ENCODE peak calls at places on chromosomes 16 and 17, in seven cellular contexts. U is heart right ventricle, T is neural progenitor cell, K is uterus, F is fibroblast of lung, Q is progenitor cell of endocrine pancreas, R is body of pancreas. M is an unnamed sample.

GRCh38 chr17:44877121-44877520 is 22.1 kb downstream of the EFTUD2 start:
- DNase-seq in U (no peak), T (no peak), K (no peak), F (no peak), Q (no peak), R (no peak), M (no peak)

GRCh38 chr17:39652635-39653315 is 12.4 kb upstream of the TCAP start:
- DNase-seq in U (no peak), T (peak), K (no peak), F (no peak), Q (no peak), R (no peak), M (no peak)

GRCh38 chr17:75619506-75620431 is 13.5 kb upstream of the SMIM5 start:
- DNase-seq in U (no peak), T (peak), K (no peak), F (peak), Q (no peak), R (peak), M (peak)

GRCh38 chr17:8900626-8901585 is 33.4 kb upstream of the PIK3R6 start:
- DNase-seq in U (no peak), T (no peak), K (no peak), F (no peak), Q (no peak), R (no peak), M (no peak)

GRCh38 chr17:36731091-36731490 is 129.7 kb downstream of the MRM1 start:
- DNase-seq in U (no peak), T (no peak), K (no peak), F (no peak), Q (no peak), R (no peak), M (no peak)

GRCh38 chr16:49458221-49458620 is 84.6 kb downstream of the C16orf78 start:
- DNase-seq in U (no peak), T (no peak), K (no peak), F (no peak), Q (no peak), R (no peak), M (no peak)

GRCh38 chr17:73465130-73465529 is 153.3 kb upstream of the CDC42EP4 start:
- DNase-seq in U (no peak), T (no peak), K (no peak), F (no peak), Q (no peak), R (no peak), M (no peak)

GRCh38 chr17:47199627-47200324 is 9.4 kb upstream of the MYL4 start:
- DNase-seq in U (no peak), T (no peak), K (no peak), F (no peak), Q (no peak), R (no peak), M (peak)

GRCh38 chr17:45155029-45155428 is 6.6 kb upstream of the HEXIM2 start:
- DNase-seq in U (no peak), T (no peak), K (no peak), F (no peak), Q (no peak), R (no peak), M (no peak)

GRCh38 chr17:74042744-74043486 is 160.6 kb upstream of the RPL38 start:
- DNase-seq in U (no peak), T (no peak), K (peak), F (peak), Q (no peak), R (no peak), M (no peak)

GRCh38 chr17:30104575-30105339 is 11.9 kb upstream of the NSRP1 start:
- DNase-seq in U (peak), T (peak), K (peak), F (peak), Q (peak), R (peak), M (peak)

GRCh38 chr17:61579961-61580360 is 11.1 kb downstream of the NACA2 start:
- DNase-seq in U (no peak), T (peak), K (no peak), F (no peak), Q (no peak), R (no peak), M (no peak)

GRCh38 chr17:77019955-77020379 is 120.8 kb upstream of the SEC14L1 start:
- DNase-seq in U (no peak), T (peak), K (no peak), F (no peak), Q (no peak), R (no peak), M (no peak)

GRCh38 chr16:19291459-19291858 is 5.9 kb downstream of the CLEC19A start:
- DNase-seq in U (no peak), T (peak), K (no peak), F (peak), Q (no peak), R (peak), M (no peak)

GRCh38 chr17:3978421-3979275 is 14.4 kb upstream of the ATP2A3 start:
- DNase-seq in U (peak), T (no peak), K (peak), F (peak), Q (no peak), R (peak), M (no peak)

GRCh38 chr17:31484821-31485220 is 93.3 kb downstream of the RAB11FIP4 start:
- DNase-seq in U (no peak), T (no peak), K (no peak), F (no peak), Q (no peak), R (no peak), M (no peak)

GRCh38 chr16:9015489-9015888 is 51.8 kb upstream of the USP7 start:
- DNase-seq in U (no peak), T (no peak), K (no peak), F (no peak), Q (no peak), R (no peak), M (no peak)

GRCh38 chr16:9012330-9012729 is 48.6 kb upstream of the USP7 start:
- DNase-seq in U (no peak), T (no peak), K (no peak), F (no peak), Q (no peak), R (no peak), M (no peak)

GRCh38 chr16:9013508-9013864 is 49.8 kb upstream of the USP7 start:
- DNase-seq in U (no peak), T (no peak), K (no peak), F (no peak), Q (no peak), R (no peak), M (no peak)

GRCh38 chr16:9014389-9014788 is 50.7 kb upstream of the USP7 start:
- DNase-seq in U (no peak), T (no peak), K (no peak), F (no peak), Q (no peak), R (no peak), M (no peak)

DNA sequence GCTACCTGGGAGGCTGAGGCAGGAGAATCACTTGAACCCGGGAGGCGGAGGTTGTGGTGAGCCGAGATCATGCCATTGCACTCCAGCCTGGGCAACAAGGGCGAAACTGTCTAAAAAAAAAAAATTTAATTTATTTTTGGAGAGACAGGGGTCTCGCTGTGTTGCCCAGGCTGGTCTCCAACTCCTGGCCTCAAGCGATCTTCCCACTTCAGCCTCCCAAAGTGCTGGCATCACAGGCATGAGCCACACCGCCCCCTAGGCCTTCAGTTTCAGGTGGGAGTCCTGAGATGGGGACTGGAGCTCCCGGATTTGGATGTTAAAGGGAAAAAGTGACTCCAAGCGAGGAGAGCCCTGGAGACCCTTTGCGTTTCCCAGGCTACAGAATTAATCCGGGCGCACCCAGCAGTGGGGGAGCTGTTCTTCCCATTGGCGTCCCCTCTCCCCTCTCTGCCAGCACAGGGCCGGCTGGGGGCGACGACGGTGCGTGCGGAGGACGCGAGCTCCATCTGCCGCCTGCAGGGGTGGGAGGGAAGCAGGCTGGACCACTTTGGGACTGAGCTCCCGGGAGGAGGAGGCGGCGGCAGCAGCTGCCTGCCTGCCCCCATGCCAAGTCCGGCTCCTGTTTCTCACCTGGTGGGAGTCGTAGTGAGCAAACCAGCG is 49.3 kb upstream of the USP7 start:
- DNase-seq in U (no peak), T (peak), K (no peak), F (peak), Q (peak), R (no peak), M (no peak)
- TF ChIP-seq CTCF in U (no peak), T (peak), K (no peak), F (peak), Q (no peak), R (no peak), M (no peak)

DNA sequence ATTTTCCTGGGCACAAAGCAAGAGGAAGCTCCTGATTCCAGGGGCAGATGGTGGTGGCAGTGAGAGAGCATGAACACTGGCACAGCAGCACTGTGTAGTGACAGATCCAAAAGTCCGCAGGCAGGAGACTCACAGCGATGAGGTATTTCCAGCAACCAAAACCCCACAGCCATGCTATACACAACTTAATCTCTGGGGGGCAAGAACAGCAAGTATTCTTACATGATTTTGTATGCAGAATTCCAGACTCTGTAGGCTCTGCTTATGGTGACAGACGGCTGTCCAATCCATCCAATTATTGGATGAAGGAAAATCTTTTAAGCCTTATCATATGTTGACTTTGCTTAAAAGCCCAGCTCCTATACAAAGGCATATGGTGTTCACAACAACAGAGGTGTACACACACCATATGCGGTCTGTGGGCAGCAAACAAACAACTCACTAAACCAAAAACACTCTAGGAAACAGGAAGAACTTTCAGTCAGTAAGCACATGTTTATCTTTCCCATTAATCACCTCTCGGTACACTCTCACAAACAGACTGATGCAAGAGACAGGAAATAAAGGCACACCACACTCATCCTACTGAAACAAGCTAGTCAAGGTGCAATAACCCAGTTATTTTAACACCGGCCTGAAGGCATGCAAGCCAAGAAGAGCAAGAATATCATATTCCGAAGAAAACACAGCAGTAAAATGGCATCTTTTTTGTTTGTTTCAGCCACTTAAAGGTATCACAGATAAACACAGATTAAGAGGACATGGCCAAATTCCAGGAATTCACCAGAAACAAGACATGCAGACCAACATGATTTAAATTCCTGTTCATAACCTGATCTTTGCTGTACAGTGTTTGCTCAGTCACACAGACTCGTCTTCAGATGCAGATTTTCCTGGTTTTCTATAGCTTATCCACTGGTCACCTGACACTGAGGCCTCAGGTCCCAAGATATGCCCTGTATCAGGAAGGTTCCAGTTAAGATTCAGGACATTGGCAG is 47.8 kb downstream of the ERN1 start:
- DNase-seq in U (no peak), T (no peak), K (no peak), F (peak), Q (no peak), R (no peak), M (no peak)
- TF ChIP-seq CTCF in U (no peak), T (no peak), K (no peak), F (peak), Q (no peak), R (no peak), M (no peak)

GRCh38 chr16:2429037-2429770 is at the start of gene CCNF:
- DNase-seq in U (peak), T (peak), K (peak), F (peak), Q (peak), R (peak), M (peak)

GRCh38 chr16:2428051-2428786 is 1.0 kb upstream of the CCNF start:
- DNase-seq in U (peak), T (peak), K (peak), F (peak), Q (peak), R (peak), M (peak)

GRCh38 chr16:2427526-2427925 is 1.7 kb upstream of the CCNF start:
- DNase-seq in U (no peak), T (no peak), K (no peak), F (no peak), Q (no peak), R (no peak), M (no peak)

GRCh38 chr16:2429771-2430663 is 770 bp downstream of the CCNF start:
- DNase-seq in U (no peak), T (peak), K (no peak), F (peak), Q (no peak), R (no peak), M (peak)

GRCh38 chr16:2428787-2429036 is 535 bp upstream of the CCNF start:
- DNase-seq in U (no peak), T (no peak), K (no peak), F (no peak), Q (no peak), R (no peak), M (no peak)
- TF ChIP-seq CTCF in U (no peak), T (no peak), K (no peak), F (no peak), Q (peak), R (no peak), M (no peak)

DNA sequence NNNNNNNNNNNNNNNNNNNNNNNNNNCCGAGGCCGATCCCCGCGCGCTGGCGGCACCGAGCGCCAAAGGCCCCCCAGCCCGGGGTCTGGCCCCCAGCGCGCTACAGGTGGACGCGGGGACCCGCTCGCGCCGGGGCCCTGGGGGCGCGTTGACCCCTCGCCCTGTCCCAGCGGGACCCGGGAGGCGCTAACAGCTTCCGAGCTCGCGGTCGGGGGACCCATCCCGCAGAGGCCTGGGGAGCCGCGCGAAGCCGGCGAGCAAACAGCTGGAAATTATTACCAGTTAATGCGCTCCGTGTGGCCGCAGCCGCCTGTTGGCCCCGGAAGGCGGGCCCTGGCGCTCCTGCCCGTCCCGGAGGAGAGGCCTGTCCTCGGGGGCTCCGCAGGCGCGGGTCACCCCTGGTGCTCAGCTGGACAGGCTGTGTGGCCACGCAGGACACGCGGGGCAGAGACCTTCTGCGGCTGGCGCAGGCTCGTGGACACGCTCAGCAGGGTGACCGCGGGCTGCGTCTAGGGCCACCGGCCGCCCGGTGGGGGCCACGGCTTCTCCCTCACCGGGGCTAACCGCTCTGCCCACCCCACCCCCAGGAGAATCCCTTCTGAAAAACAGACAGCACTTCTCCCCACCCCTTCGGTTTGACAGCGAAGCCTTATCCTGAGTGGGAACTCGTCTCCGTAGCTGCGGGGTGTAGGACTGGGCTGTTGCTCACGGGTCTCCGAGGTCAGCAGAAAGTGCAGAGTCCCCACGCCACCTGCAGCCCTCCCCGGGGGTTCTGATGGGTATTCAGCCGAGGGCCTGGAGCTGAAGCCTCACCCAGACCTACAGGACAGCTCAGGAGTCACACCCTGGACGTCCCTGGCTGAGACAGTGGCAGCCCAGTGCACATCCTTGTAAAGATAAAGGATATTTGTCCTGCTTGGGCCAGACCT is 138.7 kb upstream of the RPH3AL start:
- DNase-seq in U (peak), T (peak), K (peak), F (peak), Q (peak), R (peak), M (peak)
- TF ChIP-seq CTCF in U (no peak), T (no peak), K (no peak), F (no peak), Q (no peak), R (no peak), M (no peak)

GRCh38 chr16:17348042-17348783 is 122.5 kb downstream of the XYLT1 start:
- DNase-seq in U (no peak), T (no peak), K (no peak), F (no peak), Q (no peak), R (no peak), M (no peak)

GRCh38 chr16:17346774-17347569 is 123.8 kb downstream of the XYLT1 start:
- DNase-seq in U (no peak), T (no peak), K (no peak), F (no peak), Q (no peak), R (no peak), M (peak)

GRCh38 chr16:17347624-17348023 is 123.1 kb downstream of the XYLT1 start:
- DNase-seq in U (peak), T (no peak), K (no peak), F (no peak), Q (no peak), R (no peak), M (no peak)

GRCh38 chr16:17345043-17345442 is 125.7 kb downstream of the XYLT1 start:
- DNase-seq in U (peak), T (no peak), K (peak), F (peak), Q (no peak), R (peak), M (peak)

DNA sequence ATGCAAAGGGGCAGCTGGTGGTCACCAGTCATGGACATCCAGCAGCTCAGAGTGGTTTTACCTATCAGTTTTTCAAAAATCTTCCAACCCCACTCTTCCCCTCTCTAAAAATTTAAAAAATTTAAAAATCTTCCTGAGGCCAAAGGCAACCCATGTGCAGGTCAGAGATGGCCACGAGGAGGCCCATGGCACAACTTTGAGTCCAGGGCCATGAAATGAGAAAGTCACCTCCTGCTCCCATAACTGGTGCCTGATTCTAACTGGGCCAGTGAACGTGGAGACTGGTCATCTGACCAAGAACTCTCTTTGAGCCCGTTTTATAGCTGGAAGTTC is 124.4 kb downstream of the XYLT1 start:
- DNase-seq in U (no peak), T (no peak), K (no peak), F (no peak), Q (no peak), R (no peak), M (no peak)
- TF ChIP-seq CTCF in U (no peak), T (no peak), K (no peak), F (no peak), Q (no peak), R (no peak), M (no peak)

GRCh38 chr16:88673685-88674398 is 11.0 kb upstream of the MVD start:
- DNase-seq in U (peak), T (no peak), K (no peak), F (no peak), Q (no peak), R (no peak), M (peak)

GRCh38 chr16:88669986-88670385 is 7.1 kb upstream of the MVD start:
- DNase-seq in U (no peak), T (no peak), K (no peak), F (no peak), Q (no peak), R (no peak), M (no peak)

GRCh38 chr16:88671806-88672205 is 8.9 kb upstream of the MVD start:
- DNase-seq in U (no peak), T (no peak), K (no peak), F (no peak), Q (no peak), R (no peak), M (no peak)

GRCh38 chr16:88676502-88677242 is 9.6 kb downstream of the SNAI3 start:
- DNase-seq in U (no peak), T (no peak), K (no peak), F (no peak), Q (no peak), R (no peak), M (no peak)

GRCh38 chr16:88672776-88673175 is 9.9 kb upstream of the MVD start:
- DNase-seq in U (no peak), T (peak), K (no peak), F (no peak), Q (no peak), R (no peak), M (no peak)
- TF ChIP-seq CTCF in U (no peak), T (peak), K (no peak), F (peak), Q (peak), R (no peak), M (peak)

GRCh38 chr17:40947929-40948328 is 10.5 kb upstream of the KRT23 start:
- DNase-seq in U (no peak), T (no peak), K (no peak), F (no peak), Q (no peak), R (no peak), M (no peak)
- TF ChIP-seq CTCF in U (no peak), T (no peak), K (no peak), F (no peak), Q (no peak), R (no peak), M (no peak)

GRCh38 chr16:21184834-21185233 is 26.4 kb downstream of the LDAF1 start:
- DNase-seq in U (no peak), T (no peak), K (no peak), F (no peak), Q (no peak), R (no peak), M (no peak)

GRCh38 chr16:21179126-21179982 is 20.9 kb downstream of the LDAF1 start:
- DNase-seq in U (peak), T (no peak), K (no peak), F (no peak), Q (no peak), R (no peak), M (no peak)

GRCh38 chr16:21183995-21184394 is 25.5 kb downstream of the LDAF1 start:
- DNase-seq in U (no peak), T (no peak), K (no peak), F (no peak), Q (no peak), R (no peak), M (no peak)

GRCh38 chr16:21175397-21175796 is 16.9 kb downstream of the LDAF1 start:
- DNase-seq in U (no peak), T (no peak), K (no peak), F (no peak), Q (no peak), R (no peak), M (no peak)

DNA sequence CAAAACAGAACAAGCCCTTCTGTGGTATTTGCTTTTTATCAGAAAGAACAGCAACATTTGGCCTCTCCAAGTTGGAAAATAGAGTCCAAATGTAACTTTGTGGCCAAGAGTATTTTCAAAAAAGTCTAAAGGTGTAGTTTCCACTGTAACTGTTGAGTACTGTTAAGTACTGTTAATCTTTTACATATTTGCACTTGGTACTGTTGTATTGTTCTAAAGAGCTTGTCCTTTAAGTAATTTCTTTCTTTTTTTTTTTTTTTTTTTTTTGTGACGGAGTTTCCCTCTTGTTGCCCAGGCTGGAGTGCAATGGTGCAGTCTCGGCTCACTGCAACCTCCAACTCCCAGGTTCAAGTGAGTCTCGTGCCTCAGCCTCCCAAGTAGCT is 21.5 kb downstream of the LDAF1 start:
- DNase-seq in U (no peak), T (no peak), K (no peak), F (no peak), Q (no peak), R (no peak), M (no peak)
- TF ChIP-seq CTCF in U (no peak), T (no peak), K (no peak), F (no peak), Q (no peak), R (no peak), M (no peak)